ENCODE peak calls at places on chromosomes 12 and 14, in five cellular contexts. One of them, this sample, is unnamed.

GRCh38 chr12:121718653-121719239 is 6.2 kb downstream of the TMEM120B start:
- DNase-seq in HFFc6: no peak
- DNase-seq in GM20000: no peak
- DNase-seq in A549: no peak
- DNase-seq in stomach: no peak
- DNase-seq in this sample: no peak

GRCh38 chr12:34333337-34333736 is 311.0 kb downstream of the ALG10 start:
- DNase-seq in A549: no peak
- DNase-seq in GM20000: no peak
- DNase-seq in stomach: no peak
- DNase-seq in HFFc6: no peak
- DNase-seq in this sample: no peak

GRCh38 chr12:132619301-132620112 is 931 bp downstream of the P2RX2 start:
- DNase-seq in HFFc6: no peak
- DNase-seq in GM20000: no peak
- DNase-seq in stomach: no peak
- DNase-seq in A549: no peak
- DNase-seq in this sample: no peak

GRCh38 chr12:93090768-93091172 is 161.7 kb upstream of the EEA1 start:
- DNase-seq in GM20000: no peak
- DNase-seq in HFFc6: peak; percentile 77
- DNase-seq in A549: peak; percentile 17
- DNase-seq in stomach: no peak
- DNase-seq in this sample: no peak

GRCh38 chr12:57766464-57767311 is at the start of gene CYP27B1:
- DNase-seq in GM20000: no peak
- DNase-seq in HFFc6: no peak
- DNase-seq in stomach: no peak
- DNase-seq in A549: no peak
- DNase-seq in this sample: peak; percentile 24

GRCh38 chr12:57196439-57196838 is 20.2 kb upstream of the NXPH4 start:
- DNase-seq in HFFc6: no peak
- DNase-seq in A549: no peak
- DNase-seq in GM20000: no peak
- DNase-seq in stomach: no peak
- DNase-seq in this sample: no peak

GRCh38 chr12:117367006-117367638 is 5.7 kb upstream of the NOS1 start:
- DNase-seq in stomach: peak; percentile 84
- DNase-seq in GM20000: peak; percentile 82
- DNase-seq in HFFc6: peak; percentile 66
- DNase-seq in A549: peak; percentile 90
- DNase-seq in this sample: peak; percentile 85

GRCh38 chr14:58824796-58825195 is 187.0 kb downstream of the DACT1 start:
- DNase-seq in HFFc6: no peak
- DNase-seq in stomach: no peak
- DNase-seq in A549: no peak
- DNase-seq in GM20000: no peak
- DNase-seq in this sample: no peak

GRCh38 chr12:34302131-34302885 is 280.0 kb downstream of the ALG10 start:
- DNase-seq in stomach: no peak
- DNase-seq in A549: no peak
- DNase-seq in GM20000: no peak
- DNase-seq in HFFc6: no peak
- DNase-seq in this sample: no peak

GRCh38 chr14:99612065-99612736 is 8.2 kb upstream of the CCDC85C start:
- DNase-seq in GM20000: no peak
- DNase-seq in A549: no peak
- DNase-seq in HFFc6: no peak
- DNase-seq in stomach: peak; percentile 56
- DNase-seq in this sample: no peak

GRCh38 chr12:1799068-1799881 is 21.1 kb upstream of the LRTM2 start:
- DNase-seq in stomach: no peak
- DNase-seq in A549: no peak
- DNase-seq in GM20000: no peak
- DNase-seq in HFFc6: no peak
- DNase-seq in this sample: no peak

GRCh38 chr12:49260831-49261363 is 4.0 kb upstream of the TUBA1C start:
- DNase-seq in HFFc6: no peak
- DNase-seq in stomach: no peak
- DNase-seq in A549: no peak
- DNase-seq in GM20000: no peak
- DNase-seq in this sample: no peak

GRCh38 chr12:49261726-49262125 is 3.2 kb upstream of the TUBA1C start:
- DNase-seq in A549: no peak
- DNase-seq in HFFc6: peak; percentile 87
- DNase-seq in GM20000: no peak
- DNase-seq in stomach: no peak
- DNase-seq in this sample: no peak

GRCh38 chr12:49263400-49263763 is 1.5 kb upstream of the TUBA1C start:
- DNase-seq in A549: no peak
- DNase-seq in HFFc6: no peak
- DNase-seq in GM20000: no peak
- DNase-seq in stomach: no peak
- DNase-seq in this sample: no peak

GRCh38 chr12:49264873-49265792 is at the start of gene TUBA1C:
- DNase-seq in HFFc6: peak; percentile 92
- DNase-seq in GM20000: peak; percentile 99
- DNase-seq in A549: peak; percentile 91
- DNase-seq in stomach: peak; percentile 95
- DNase-seq in this sample: peak; percentile 94

GRCh38 chr12:49264466-49264872 is 413 bp upstream of the TUBA1C start:
- DNase-seq in stomach: peak; percentile 55
- DNase-seq in GM20000: peak; percentile 80
- DNase-seq in A549: peak; percentile 58
- DNase-seq in HFFc6: no peak
- DNase-seq in this sample: no peak
- TF ChIP-seq CTCF in stomach: peak; percentile 7
- TF ChIP-seq CTCF in GM20000: no peak
- TF ChIP-seq CTCF in A549: no peak
- TF ChIP-seq CTCF in HFFc6: no peak
- TF ChIP-seq CTCF in this sample: no peak

DNA sequence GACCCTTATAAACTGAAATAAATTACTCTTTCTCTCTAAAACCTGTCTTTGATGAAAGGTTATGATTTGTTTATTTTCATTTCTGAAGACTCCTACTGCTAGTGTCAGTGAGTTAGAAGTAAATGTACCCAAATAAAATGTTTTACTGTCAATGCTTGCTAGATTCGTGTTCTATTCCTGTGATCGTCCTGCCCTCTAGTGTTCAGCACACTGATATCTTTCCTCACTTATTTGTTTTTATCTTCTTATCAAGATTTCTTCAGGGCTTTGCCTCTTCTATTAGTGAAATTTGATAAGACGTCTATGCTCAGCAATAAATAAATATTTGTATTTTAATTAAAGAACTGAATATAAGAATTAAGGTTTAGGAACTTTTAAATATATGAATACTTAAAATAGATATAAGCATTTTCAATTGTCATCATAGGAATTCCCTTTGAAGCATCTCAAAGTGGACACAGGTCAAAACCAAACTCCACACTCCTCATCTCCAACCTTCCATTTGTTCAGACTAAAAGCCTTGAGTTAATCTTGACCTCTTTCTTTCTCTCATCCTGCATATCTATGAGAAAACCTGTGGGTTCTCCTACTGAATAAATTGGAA is 75.8 kb downstream of the C12orf50 start:
- DNase-seq in HFFc6: peak; percentile 33
- DNase-seq in GM20000: peak; percentile 16
- DNase-seq in A549: peak; percentile 28
- DNase-seq in stomach: no peak
- DNase-seq in this sample: peak; percentile 45
- TF ChIP-seq CTCF in HFFc6: peak; percentile 79
- TF ChIP-seq CTCF in GM20000: peak; percentile 12
- TF ChIP-seq CTCF in A549: peak; percentile 91
- TF ChIP-seq CTCF in stomach: no peak
- TF ChIP-seq CTCF in this sample: peak; percentile 51

GRCh38 chr14:101762530-101763101 is 1.1 kb downstream of the PPP2R5C start:
- DNase-seq in A549: no peak
- DNase-seq in GM20000: no peak
- DNase-seq in stomach: no peak
- DNase-seq in HFFc6: no peak
- DNase-seq in this sample: no peak
- TF ChIP-seq CTCF in A549: no peak
- TF ChIP-seq CTCF in GM20000: no peak
- TF ChIP-seq CTCF in stomach: no peak
- TF ChIP-seq CTCF in HFFc6: no peak
- TF ChIP-seq CTCF in this sample: no peak

DNA sequence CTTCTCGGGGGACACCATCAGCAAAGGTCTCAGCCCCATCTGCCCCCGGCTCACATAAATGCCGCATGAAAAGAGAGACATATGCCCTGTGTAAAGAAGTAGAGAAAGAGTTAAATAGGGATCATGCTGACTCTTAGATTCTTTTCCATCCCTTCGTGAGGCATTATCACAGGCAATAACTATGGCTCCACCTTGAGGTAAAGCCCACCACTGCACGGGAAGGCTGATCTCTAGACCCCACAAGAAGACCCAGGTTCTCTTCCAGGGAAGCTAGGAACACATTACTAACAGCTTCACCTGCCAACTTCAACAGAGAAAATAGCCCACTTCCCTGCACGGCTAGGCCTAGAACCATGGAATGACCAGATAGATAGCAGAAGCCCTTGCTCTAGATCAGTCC is 14.1 kb upstream of the NOP2 start:
- DNase-seq in HFFc6: no peak
- DNase-seq in A549: no peak
- DNase-seq in stomach: no peak
- DNase-seq in GM20000: no peak
- DNase-seq in this sample: no peak
- TF ChIP-seq CTCF in HFFc6: no peak
- TF ChIP-seq CTCF in A549: peak; percentile 28
- TF ChIP-seq CTCF in stomach: no peak
- TF ChIP-seq CTCF in GM20000: no peak
- TF ChIP-seq CTCF in this sample: no peak

DNA sequence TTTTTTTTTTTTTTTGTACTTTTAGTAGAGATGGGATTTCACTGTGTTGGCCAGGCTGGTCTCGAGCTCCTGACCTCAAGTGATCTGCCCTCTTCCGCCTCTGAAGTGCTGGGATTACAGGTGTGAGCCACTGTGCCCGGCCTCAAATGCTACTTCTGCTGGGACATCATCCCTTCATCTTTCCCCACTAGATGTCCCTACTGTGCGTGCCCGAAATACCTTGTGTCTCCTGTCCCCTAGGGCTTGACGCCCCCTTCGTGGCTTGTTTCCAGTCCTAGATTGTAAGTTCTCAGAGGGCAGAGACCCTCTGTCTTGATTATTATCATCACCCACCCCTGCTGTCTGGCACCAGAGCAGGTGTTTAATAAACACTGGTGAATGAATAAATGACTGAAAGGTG is 14.9 kb downstream of the CCDC63 start:
- DNase-seq in stomach: no peak
- DNase-seq in GM20000: no peak
- DNase-seq in HFFc6: no peak
- DNase-seq in A549: no peak
- DNase-seq in this sample: no peak
- TF ChIP-seq CTCF in stomach: no peak
- TF ChIP-seq CTCF in GM20000: no peak
- TF ChIP-seq CTCF in HFFc6: no peak
- TF ChIP-seq CTCF in A549: peak; percentile 35
- TF ChIP-seq CTCF in this sample: no peak

GRCh38 chr12:101361455-101361854 is 46.1 kb downstream of the ARL1 start:
- DNase-seq in stomach: no peak
- DNase-seq in A549: no peak
- DNase-seq in HFFc6: no peak
- DNase-seq in GM20000: no peak
- DNase-seq in this sample: no peak
- TF ChIP-seq CTCF in stomach: no peak
- TF ChIP-seq CTCF in A549: no peak
- TF ChIP-seq CTCF in HFFc6: no peak
- TF ChIP-seq CTCF in GM20000: no peak
- TF ChIP-seq CTCF in this sample: no peak